ENCODE peak calls at places on chromosomes 11 and 22, in four cellular contexts. One of them, this sample, is unnamed.

GRCh38 chr22:37169947-37170688 is 17.9 kb downstream of the C1QTNF6 start:
- DNase-seq in OCI-LY7: no peak
- DNase-seq in GM23248: no peak
- DNase-seq in hepatocyte: no peak
- DNase-seq in this sample: no peak

GRCh38 chr11:26134481-26135355 is 197.2 kb upstream of the ANO3 start:
- DNase-seq in OCI-LY7: peak
- DNase-seq in GM23248: peak
- DNase-seq in hepatocyte: peak
- DNase-seq in this sample: peak

GRCh38 chr11:102111787-102112653 is 1.8 kb downstream of the YAP1 start:
- DNase-seq in OCI-LY7: no peak
- DNase-seq in GM23248: peak
- DNase-seq in hepatocyte: peak
- DNase-seq in this sample: peak

GRCh38 chr22:24379536-24379935 is 47.9 kb upstream of the ADORA2A start:
- DNase-seq in OCI-LY7: no peak
- DNase-seq in GM23248: peak
- DNase-seq in hepatocyte: no peak
- DNase-seq in this sample: peak

GRCh38 chr11:110086892-110087309 is 6.3 kb upstream of the ZC3H12C start:
- DNase-seq in OCI-LY7: no peak
- DNase-seq in GM23248: peak
- DNase-seq in hepatocyte: no peak
- DNase-seq in this sample: peak

GRCh38 chr22:47123006-47123826 is 360.8 kb downstream of the TBC1D22A start:
- DNase-seq in OCI-LY7: no peak
- DNase-seq in GM23248: no peak
- DNase-seq in hepatocyte: no peak
- DNase-seq in this sample: no peak

GRCh38 chr11:117828641-117829368 is 4.3 kb upstream of the FXYD2 start:
- DNase-seq in OCI-LY7: no peak
- DNase-seq in GM23248: peak
- DNase-seq in hepatocyte: peak
- DNase-seq in this sample: peak

GRCh38 chr11:69951821-69952590 is 126.1 kb upstream of the ANO1 start:
- DNase-seq in OCI-LY7: no peak
- DNase-seq in GM23248: no peak
- DNase-seq in hepatocyte: no peak
- DNase-seq in this sample: no peak

GRCh38 chr11:47946682-47947575 is 33.4 kb upstream of the PTPRJ start:
- DNase-seq in OCI-LY7: no peak
- DNase-seq in GM23248: peak
- DNase-seq in hepatocyte: peak
- DNase-seq in this sample: peak

GRCh38 chr11:116312560-116313340 is 460.0 kb downstream of the BUD13 start:
- DNase-seq in OCI-LY7: no peak
- DNase-seq in GM23248: peak
- DNase-seq in hepatocyte: peak
- DNase-seq in this sample: no peak

GRCh38 chr22:40002935-40003715 is 8.4 kb downstream of the FAM83F start:
- DNase-seq in OCI-LY7: no peak
- DNase-seq in GM23248: no peak
- DNase-seq in hepatocyte: no peak
- DNase-seq in this sample: no peak

GRCh38 chr11:103892603-103893002 is 143.8 kb upstream of the DDI1 start:
- DNase-seq in OCI-LY7: no peak
- DNase-seq in GM23248: peak
- DNase-seq in hepatocyte: no peak
- DNase-seq in this sample: peak

GRCh38 chr11:118953265-118953664 is 2.8 kb upstream of the UPK2 start:
- DNase-seq in OCI-LY7: peak
- DNase-seq in GM23248: no peak
- DNase-seq in hepatocyte: no peak
- DNase-seq in this sample: no peak

GRCh38 chr11:121670792-121671275 is 218.1 kb upstream of the SORL1-AS1 start:
- DNase-seq in OCI-LY7: no peak
- DNase-seq in GM23248: peak
- DNase-seq in hepatocyte: peak
- DNase-seq in this sample: no peak

GRCh38 chr11:68287419-68287818 is 15.6 kb upstream of the C11orf24 start:
- DNase-seq in OCI-LY7: no peak
- DNase-seq in GM23248: no peak
- DNase-seq in hepatocyte: no peak
- DNase-seq in this sample: no peak

GRCh38 chr22:23894710-23895598 is 771 bp downstream of the MIF start:
- DNase-seq in OCI-LY7: peak
- DNase-seq in GM23248: peak
- DNase-seq in hepatocyte: peak
- DNase-seq in this sample: peak

GRCh38 chr11:72807789-72808188 is 6.4 kb upstream of the ATG16L2 start:
- DNase-seq in OCI-LY7: no peak
- DNase-seq in GM23248: no peak
- DNase-seq in hepatocyte: no peak
- DNase-seq in this sample: no peak

GRCh38 chr22:23070418-23071162 is at the start of gene GNAZ:
- DNase-seq in OCI-LY7: peak
- DNase-seq in GM23248: peak
- DNase-seq in hepatocyte: peak
- DNase-seq in this sample: no peak

GRCh38 chr22:27088026-27088425 is 430.6 kb downstream of the MIAT start:
- DNase-seq in OCI-LY7: no peak
- DNase-seq in GM23248: peak
- DNase-seq in hepatocyte: no peak
- DNase-seq in this sample: no peak

GRCh38 chr22:23801886-23802377 is 15.2 kb downstream of the SMARCB1 start:
- DNase-seq in OCI-LY7: no peak
- DNase-seq in GM23248: no peak
- DNase-seq in hepatocyte: no peak
- DNase-seq in this sample: no peak

GRCh38 chr11:45193695-45194094 is 47.3 kb downstream of the PRDM11 start:
- DNase-seq in OCI-LY7: no peak
- DNase-seq in GM23248: no peak
- DNase-seq in hepatocyte: no peak
- DNase-seq in this sample: no peak

GRCh38 chr22:45318558-45319318 is 9.0 kb downstream of the FAM118A start:
- DNase-seq in OCI-LY7: peak
- DNase-seq in GM23248: no peak
- DNase-seq in hepatocyte: no peak
- DNase-seq in this sample: no peak

GRCh38 chr11:44536779-44537516 is 28.5 kb upstream of the CD82 start:
- DNase-seq in OCI-LY7: no peak
- DNase-seq in GM23248: no peak
- DNase-seq in hepatocyte: no peak
- DNase-seq in this sample: no peak

GRCh38 chr11:121237686-121238658 is 54.6 kb upstream of the SC5D start:
- DNase-seq in OCI-LY7: peak
- DNase-seq in GM23248: peak
- DNase-seq in hepatocyte: no peak
- DNase-seq in this sample: peak

GRCh38 chr11:93727985-93728791 is 13.1 kb downstream of the TAF1D start:
- DNase-seq in OCI-LY7: peak
- DNase-seq in GM23248: no peak
- DNase-seq in hepatocyte: no peak
- DNase-seq in this sample: no peak

GRCh38 chr11:36452231-36452630 is 57.8 kb downstream of the TRAF6 start:
- DNase-seq in OCI-LY7: no peak
- DNase-seq in GM23248: peak
- DNase-seq in hepatocyte: no peak
- DNase-seq in this sample: no peak

GRCh38 chr22:31082606-31083376 is 1.7 kb downstream of the SMTN start:
- DNase-seq in OCI-LY7: peak
- DNase-seq in GM23248: peak
- DNase-seq in hepatocyte: peak
- DNase-seq in this sample: peak

GRCh38 chr11:62108017-62108750 is 15.6 kb upstream of the INCENP start:
- DNase-seq in OCI-LY7: peak
- DNase-seq in GM23248: peak
- DNase-seq in hepatocyte: peak
- DNase-seq in this sample: peak

GRCh38 chr11:27672836-27673464 is 27.3 kb downstream of the BDNF start:
- DNase-seq in OCI-LY7: no peak
- DNase-seq in GM23248: peak
- DNase-seq in hepatocyte: peak
- DNase-seq in this sample: peak

GRCh38 chr11:15053201-15053685 is 20.1 kb upstream of the CALCB start:
- DNase-seq in OCI-LY7: no peak
- DNase-seq in GM23248: peak
- DNase-seq in hepatocyte: no peak
- DNase-seq in this sample: no peak

GRCh38 chr11:110490886-110491285 is 61.1 kb downstream of the FDX1 start:
- DNase-seq in OCI-LY7: no peak
- DNase-seq in GM23248: peak
- DNase-seq in hepatocyte: no peak
- DNase-seq in this sample: peak

GRCh38 chr11:130022799-130023198 is 20.2 kb upstream of the PRDM10 start:
- DNase-seq in OCI-LY7: peak
- DNase-seq in GM23248: peak
- DNase-seq in hepatocyte: no peak
- DNase-seq in this sample: peak

GRCh38 chr11:118790357-118791014 is 478 bp downstream of the DDX6 start:
- DNase-seq in OCI-LY7: peak
- DNase-seq in GM23248: peak
- DNase-seq in hepatocyte: peak
- DNase-seq in this sample: peak

GRCh38 chr11:5083602-5084001 is 14.2 kb downstream of the OR52E1 start:
- DNase-seq in OCI-LY7: no peak
- DNase-seq in GM23248: no peak
- DNase-seq in hepatocyte: no peak
- DNase-seq in this sample: no peak

GRCh38 chr11:12291767-12292166 is 85.6 kb upstream of the PARVA start:
- DNase-seq in OCI-LY7: no peak
- DNase-seq in GM23248: no peak
- DNase-seq in hepatocyte: no peak
- DNase-seq in this sample: no peak

GRCh38 chr11:70105369-70105754 is 27.2 kb downstream of the ANO1 start:
- DNase-seq in OCI-LY7: no peak
- DNase-seq in GM23248: no peak
- DNase-seq in hepatocyte: no peak
- DNase-seq in this sample: no peak

GRCh38 chr11:19738124-19738523 is 25.5 kb downstream of the NAV2 start:
- DNase-seq in OCI-LY7: no peak
- DNase-seq in GM23248: no peak
- DNase-seq in hepatocyte: no peak
- DNase-seq in this sample: no peak
- TF ChIP-seq EZH2phosphoT487 in OCI-LY7: no peak
- TF ChIP-seq EZH2phosphoT487 in GM23248: no peak
- TF ChIP-seq EZH2phosphoT487 in hepatocyte: no peak
- TF ChIP-seq EZH2phosphoT487 in this sample: no peak

GRCh38 chr11:128734439-128735224 is 40.8 kb downstream of the FLI1 start:
- DNase-seq in OCI-LY7: peak
- DNase-seq in GM23248: no peak
- DNase-seq in hepatocyte: no peak
- DNase-seq in this sample: no peak
- H3K27ac ChIP-seq in OCI-LY7: peak
- H3K27ac ChIP-seq in GM23248: no peak
- H3K27ac ChIP-seq in hepatocyte: no peak
- H3K27ac ChIP-seq in this sample: no peak

GRCh38 chr11:122751298-122752070 is 86.8 kb upstream of the CRTAM start:
- DNase-seq in OCI-LY7: no peak
- DNase-seq in GM23248: peak
- DNase-seq in hepatocyte: no peak
- DNase-seq in this sample: no peak
- TF ChIP-seq EZH2phosphoT487 in OCI-LY7: no peak
- TF ChIP-seq EZH2phosphoT487 in GM23248: no peak
- TF ChIP-seq EZH2phosphoT487 in hepatocyte: no peak
- TF ChIP-seq EZH2phosphoT487 in this sample: no peak

GRCh38 chr11:95175969-95176368 is 55.0 kb downstream of the SESN3 start:
- DNase-seq in OCI-LY7: no peak
- DNase-seq in GM23248: no peak
- DNase-seq in hepatocyte: no peak
- DNase-seq in this sample: no peak
- H3K27ac ChIP-seq in OCI-LY7: no peak
- H3K27ac ChIP-seq in GM23248: no peak
- H3K27ac ChIP-seq in hepatocyte: no peak
- H3K27ac ChIP-seq in this sample: no peak

DNA sequence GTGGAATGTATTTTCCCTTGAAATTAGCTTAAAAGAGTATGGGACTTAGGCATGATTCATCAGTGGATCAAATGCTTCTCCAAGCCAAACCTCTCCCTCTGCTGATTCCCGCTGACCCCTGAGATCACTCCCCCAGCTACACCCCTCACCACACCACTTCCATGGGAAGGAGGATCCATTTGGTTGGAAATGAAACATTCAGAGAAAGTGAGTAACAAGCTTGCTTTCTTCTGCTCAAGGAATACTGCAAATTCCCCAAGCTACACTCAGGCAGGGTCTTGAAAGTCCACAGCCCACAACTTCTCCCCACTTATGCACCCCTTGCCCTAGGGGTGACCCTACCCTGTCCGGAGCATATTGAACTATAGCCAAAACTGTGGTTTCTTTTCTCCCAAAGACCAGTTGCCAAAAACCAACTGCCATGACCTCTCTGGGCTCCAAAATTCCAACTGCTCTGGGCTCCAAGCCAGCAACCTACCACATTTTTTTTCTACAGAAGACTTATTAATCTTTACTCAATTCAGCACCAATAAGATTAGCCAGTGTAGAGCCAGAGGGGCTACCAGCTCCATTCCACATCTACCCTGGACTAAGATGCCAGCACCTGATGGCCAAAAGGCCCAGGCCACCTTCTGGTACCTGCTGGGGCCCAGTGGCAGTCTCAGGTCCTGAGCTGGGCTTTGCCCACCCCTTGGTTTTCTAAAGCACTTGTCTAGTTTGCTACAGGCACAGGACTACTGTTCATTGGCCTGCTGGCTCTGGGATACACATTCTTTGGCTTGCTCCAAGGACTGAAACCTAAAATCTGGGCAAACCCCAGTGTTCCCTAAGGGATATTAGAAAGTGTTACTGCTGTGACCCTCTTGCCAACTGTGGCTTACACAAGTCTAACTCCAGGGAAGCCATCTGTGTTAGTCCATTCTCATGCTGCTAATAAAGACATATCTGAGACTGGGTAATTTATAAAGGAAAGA is 101.1 kb downstream of the MICAL3 start:
- DNase-seq in OCI-LY7: no peak
- DNase-seq in GM23248: peak
- DNase-seq in hepatocyte: no peak
- DNase-seq in this sample: peak
- TF ChIP-seq EZH2phosphoT487 in OCI-LY7: no peak
- TF ChIP-seq EZH2phosphoT487 in GM23248: no peak
- TF ChIP-seq EZH2phosphoT487 in hepatocyte: no peak
- TF ChIP-seq EZH2phosphoT487 in this sample: no peak

GRCh38 chr11:35304393-35304790 is 115.0 kb downstream of the SLC1A2 start:
- DNase-seq in OCI-LY7: no peak
- DNase-seq in GM23248: peak
- DNase-seq in hepatocyte: peak
- DNase-seq in this sample: peak

GRCh38 chr11:35303596-35304392 is 115.6 kb downstream of the SLC1A2 start:
- DNase-seq in OCI-LY7: no peak
- DNase-seq in GM23248: peak
- DNase-seq in hepatocyte: peak
- DNase-seq in this sample: peak

GRCh38 chr11:35307221-35307621 is 112.1 kb downstream of the SLC1A2 start:
- DNase-seq in OCI-LY7: no peak
- DNase-seq in GM23248: peak
- DNase-seq in hepatocyte: no peak
- DNase-seq in this sample: no peak

GRCh38 chr11:35305670-35306382 is 113.5 kb downstream of the SLC1A2 start:
- DNase-seq in OCI-LY7: peak
- DNase-seq in GM23248: peak
- DNase-seq in hepatocyte: peak
- DNase-seq in this sample: peak

GRCh38 chr11:35304900-35305299 is 114.5 kb downstream of the SLC1A2 start:
- DNase-seq in OCI-LY7: no peak
- DNase-seq in GM23248: no peak
- DNase-seq in hepatocyte: no peak
- DNase-seq in this sample: no peak
- H3K27ac ChIP-seq in OCI-LY7: no peak
- H3K27ac ChIP-seq in GM23248: peak
- H3K27ac ChIP-seq in hepatocyte: peak
- H3K27ac ChIP-seq in this sample: peak